ENCODE peak calls at places on chromosome 4, in eight cellular contexts. T is Caco-2; Q is cardiac muscle cell; H is AG09319; K is retina; G is CD4-positive, alpha-beta memory T cell; L is non-pigmented ciliary epithelial cell; I is NCI-H1417. V is an unnamed sample.

GRCh38 chr4:173536808-173537429 is 6.9 kb upstream of the HAND2 start:
- DNase-seq in T (no peak), Q (peak; percentile 44), H (no peak), K (peak; percentile 67), G (no peak), L (no peak), I (no peak), V (peak; percentile 87)

GRCh38 chr4:147056951-147057630 is 111.4 kb upstream of the TTC29 start:
- DNase-seq in T (no peak), Q (no peak), H (no peak), K (no peak), G (no peak), L (no peak), I (no peak), V (peak; percentile 76)

GRCh38 chr4:125994024-125994423 is 679.3 kb downstream of the FAT4 start:
- DNase-seq in T (no peak), Q (no peak), H (no peak), K (no peak), G (no peak), L (no peak), I (no peak), V (no peak)

GRCh38 chr4:52869196-52869595 is 7.1 kb downstream of the RASL11B start:
- DNase-seq in T (no peak), Q (no peak), H (peak; percentile 55), K (peak; percentile 58), G (no peak), L (no peak), I (peak; percentile 8), V (peak; percentile 71)

GRCh38 chr4:125741825-125742452 is 427.2 kb downstream of the FAT4 start:
- DNase-seq in T (no peak), Q (no peak), H (peak; percentile 10), K (no peak), G (no peak), L (no peak), I (peak; percentile 37), V (no peak)

GRCh38 chr4:185304944-185305690 is 90.6 kb downstream of the LRP2BP start:
- DNase-seq in T (peak; percentile 39), Q (peak; percentile 48), H (no peak), K (peak; percentile 67), G (peak; percentile 14), L (no peak), I (peak; percentile 74), V (peak; percentile 41)

GRCh38 chr4:56387023-56388001 is at the start of gene AASDH:
- DNase-seq in T (peak; percentile 95), Q (peak; percentile 95), H (peak; percentile 75), K (peak; percentile 99), G (peak; percentile 94), L (peak; percentile 82), I (peak; percentile 98), V (peak; percentile 98)

GRCh38 chr4:54659213-54660144 is 1.7 kb downstream of the KIT start:
- DNase-seq in T (no peak), Q (peak; percentile 47), H (no peak), K (peak; percentile 56), G (no peak), L (no peak), I (peak; percentile 73), V (peak; percentile 66)

GRCh38 chr4:23972202-23972601 is 82.4 kb upstream of the PPARGC1A start:
- DNase-seq in T (no peak), Q (no peak), H (no peak), K (no peak), G (no peak), L (no peak), I (no peak), V (no peak)

GRCh38 chr4:8291036-8291682 is 21.6 kb downstream of the HTRA3 start:
- DNase-seq in T (no peak), Q (no peak), H (no peak), K (no peak), G (no peak), L (no peak), I (no peak), V (no peak)

GRCh38 chr4:8515316-8516060 is 64.7 kb upstream of the GPR78 start:
- DNase-seq in T (no peak), Q (no peak), H (no peak), K (no peak), G (no peak), L (no peak), I (no peak), V (no peak)

GRCh38 chr4:89134775-89135319 is 23.5 kb downstream of the TIGD2 start:
- DNase-seq in T (no peak), Q (no peak), H (no peak), K (no peak), G (no peak), L (peak; percentile 76), I (no peak), V (no peak)

GRCh38 chr4:47031713-47032404 is 492 bp downstream of the GABRB1 start:
- DNase-seq in T (peak; percentile 36), Q (peak; percentile 7), H (no peak), K (no peak), G (no peak), L (no peak), I (no peak), V (peak; percentile 44)

GRCh38 chr4:159178147-159178541 is 75.3 kb downstream of the RAPGEF2 start:
- DNase-seq in T (no peak), Q (no peak), H (peak; percentile 8), K (no peak), G (no peak), L (no peak), I (no peak), V (no peak)

GRCh38 chr4:153326513-153326912 is 18.0 kb upstream of the MND1 start:
- DNase-seq in T (no peak), Q (no peak), H (no peak), K (no peak), G (no peak), L (no peak), I (no peak), V (no peak)

GRCh38 chr4:40984051-40984450 is 230.3 kb downstream of the APBB2 start:
- DNase-seq in T (no peak), Q (no peak), H (no peak), K (no peak), G (no peak), L (no peak), I (no peak), V (peak; percentile 34)

GRCh38 chr4:116516711-116517110 is 568.7 kb downstream of the TRAM1L1 start:
- DNase-seq in T (no peak), Q (no peak), H (no peak), K (no peak), G (no peak), L (no peak), I (no peak), V (no peak)

GRCh38 chr4:182339246-182339645 is 96.0 kb downstream of the TENM3 start:
- DNase-seq in T (no peak), Q (no peak), H (no peak), K (no peak), G (no peak), L (no peak), I (no peak), V (peak; percentile 58)

GRCh38 chr4:41933997-41934812 is 1.0 kb upstream of the TMEM33 start:
- DNase-seq in T (no peak), Q (no peak), H (no peak), K (no peak), G (no peak), L (no peak), I (no peak), V (no peak)

GRCh38 chr4:147645099-147645498 is 27.9 kb downstream of the TMEM184C start:
- DNase-seq in T (no peak), Q (no peak), H (no peak), K (no peak), G (no peak), L (no peak), I (no peak), V (no peak)

GRCh38 chr4:87930629-87931028 is 44.9 kb upstream of the SPP1 start:
- DNase-seq in T (no peak), Q (no peak), H (no peak), K (no peak), G (no peak), L (no peak), I (no peak), V (no peak)

GRCh38 chr4:27123050-27123768 is 262.6 kb downstream of the STIM2 start:
- DNase-seq in T (no peak), Q (no peak), H (no peak), K (peak; percentile 9), G (no peak), L (no peak), I (peak; percentile 7), V (peak; percentile 14)

GRCh38 chr4:151256134-151256533 is 20.8 kb upstream of the PRSS48 start:
- DNase-seq in T (no peak), Q (no peak), H (no peak), K (no peak), G (no peak), L (no peak), I (no peak), V (no peak)